ENCODE peak calls at places on chromosomes 2 and 18, in eight cellular contexts. L is fibroblast of mammary gland; G is GM06990; Q is CD8-positive, alpha-beta T cell; H is spleen; K is heart right ventricle; V is activated CD8-positive, alpha-beta T cell treated with anti-CD3 and anti-CD28 coated beads for 36 hours; A is GM20000. J is an unnamed sample.

GRCh38 chr2:169388161-169388560 is 25.8 kb upstream of the LRP2 start:
- DNase-seq in L (no peak), G (no peak), Q (no peak), H (no peak), K (no peak), V (no peak), A (no peak), J (no peak)

GRCh38 chr2:64859208-64860161 is 129.7 kb upstream of the SLC1A4 start:
- DNase-seq in L (peak), G (peak), Q (no peak), H (peak), K (peak), V (no peak), A (peak), J (peak)

GRCh38 chr2:153059338-153060052 is 341.1 kb downstream of the ARL6IP6 start:
- DNase-seq in L (peak), G (no peak), Q (no peak), H (no peak), K (no peak), V (no peak), A (no peak), J (no peak)

GRCh38 chr2:85707304-85707703 is 13.1 kb downstream of the GNLY start:
- DNase-seq in L (peak), G (no peak), Q (peak), H (no peak), K (no peak), V (peak), A (peak), J (peak)

GRCh38 chr2:221458588-221458987 is 113.5 kb downstream of the EPHA4 start:
- DNase-seq in L (no peak), G (no peak), Q (no peak), H (no peak), K (no peak), V (no peak), A (no peak), J (no peak)

GRCh38 chr18:56509656-56510055 is 128.7 kb downstream of the TXNL1 start:
- DNase-seq in L (no peak), G (no peak), Q (no peak), H (no peak), K (no peak), V (no peak), A (no peak), J (no peak)

GRCh38 chr2:68216454-68217310 is 35.6 kb downstream of the PPP3R1 start:
- DNase-seq in L (peak), G (no peak), Q (no peak), H (no peak), K (no peak), V (no peak), A (no peak), J (no peak)

GRCh38 chr2:19574788-19575260 is 216.4 kb upstream of the OSR1 start:
- DNase-seq in L (peak), G (no peak), Q (no peak), H (no peak), K (peak), V (no peak), A (no peak), J (no peak)

GRCh38 chr18:32425466-32425865 is 45.2 kb downstream of the GAREM1 start:
- DNase-seq in L (peak), G (no peak), Q (no peak), H (no peak), K (no peak), V (no peak), A (no peak), J (no peak)

GRCh38 chr2:45256867-45257641 is 247.8 kb upstream of the SIX2 start:
- DNase-seq in L (no peak), G (no peak), Q (no peak), H (no peak), K (no peak), V (no peak), A (no peak), J (no peak)

GRCh38 chr2:181399046-181399445 is 58.1 kb upstream of the ITGA4 start:
- DNase-seq in L (no peak), G (no peak), Q (no peak), H (no peak), K (no peak), V (no peak), A (no peak), J (no peak)

GRCh38 chr18:75167759-75168211 is 41.2 kb downstream of the PTGR3 start:
- DNase-seq in L (no peak), G (no peak), Q (no peak), H (no peak), K (peak), V (no peak), A (no peak), J (no peak)

GRCh38 chr2:102289129-102289528 is 22.2 kb upstream of the IL1RL1 start:
- DNase-seq in L (peak), G (no peak), Q (no peak), H (no peak), K (no peak), V (no peak), A (no peak), J (no peak)

GRCh38 chr18:2293109-2293839 is 278.0 kb downstream of the METTL4 start:
- DNase-seq in L (no peak), G (no peak), Q (no peak), H (no peak), K (no peak), V (peak), A (no peak), J (no peak)
- TF ChIP-seq CTCF in L (no peak), G (no peak), Q (no peak), H (no peak), K (no peak), V (no peak), A (no peak), J (peak)

DNA sequence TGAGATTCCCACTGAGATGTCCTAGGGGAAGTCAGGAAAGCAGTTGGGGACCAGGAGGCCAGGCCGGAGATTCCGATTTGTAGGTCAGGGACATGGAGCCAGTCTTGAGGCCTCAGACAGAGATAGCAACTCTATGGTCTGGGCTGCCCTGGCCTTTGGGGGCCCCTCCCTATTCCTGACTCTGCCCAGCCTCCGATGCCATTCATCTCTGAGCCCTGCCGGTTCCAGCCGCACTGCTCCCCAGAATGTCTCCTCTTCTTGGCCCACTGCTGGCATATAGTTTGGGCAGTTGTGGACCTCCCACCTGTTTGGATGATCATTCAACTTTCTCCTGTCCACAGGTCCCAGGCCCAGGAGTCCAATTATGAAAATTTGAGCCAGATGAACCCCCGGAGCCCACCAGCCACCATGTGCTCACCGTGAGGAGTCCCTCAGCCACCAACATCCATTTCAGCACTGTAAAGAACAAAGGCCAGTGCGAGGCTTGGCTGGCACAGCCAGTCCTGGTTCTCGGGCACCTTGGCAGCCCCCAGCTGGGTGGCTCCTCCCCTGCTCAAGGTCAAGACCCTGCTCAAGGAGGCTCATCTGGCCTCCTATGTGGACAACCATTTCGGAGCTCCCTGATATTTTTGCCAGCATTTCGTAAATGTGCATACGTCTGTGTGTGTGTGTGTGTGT is 16.4 kb downstream of the SIGLEC15 start:
- DNase-seq in L (no peak), G (no peak), Q (no peak), H (peak), K (no peak), V (no peak), A (no peak), J (no peak)
- TF ChIP-seq CTCF in L (no peak), G (no peak), Q (no peak), H (no peak), K (no peak), V (no peak), A (no peak), J (no peak)

GRCh38 chr2:20917287-20917660 is 94.4 kb upstream of the LDAH start:
- DNase-seq in L (no peak), G (no peak), Q (no peak), H (no peak), K (no peak), V (no peak), A (no peak), J (no peak)

GRCh38 chr2:20914771-20915170 is 91.9 kb upstream of the LDAH start:
- DNase-seq in L (no peak), G (no peak), Q (no peak), H (no peak), K (no peak), V (no peak), A (no peak), J (no peak)

GRCh38 chr2:20915271-20915670 is 92.4 kb upstream of the LDAH start:
- DNase-seq in L (no peak), G (no peak), Q (no peak), H (no peak), K (no peak), V (no peak), A (no peak), J (no peak)

GRCh38 chr2:20917724-20918572 is 95.0 kb upstream of the LDAH start:
- DNase-seq in L (no peak), G (no peak), Q (no peak), H (no peak), K (no peak), V (no peak), A (no peak), J (no peak)

DNA sequence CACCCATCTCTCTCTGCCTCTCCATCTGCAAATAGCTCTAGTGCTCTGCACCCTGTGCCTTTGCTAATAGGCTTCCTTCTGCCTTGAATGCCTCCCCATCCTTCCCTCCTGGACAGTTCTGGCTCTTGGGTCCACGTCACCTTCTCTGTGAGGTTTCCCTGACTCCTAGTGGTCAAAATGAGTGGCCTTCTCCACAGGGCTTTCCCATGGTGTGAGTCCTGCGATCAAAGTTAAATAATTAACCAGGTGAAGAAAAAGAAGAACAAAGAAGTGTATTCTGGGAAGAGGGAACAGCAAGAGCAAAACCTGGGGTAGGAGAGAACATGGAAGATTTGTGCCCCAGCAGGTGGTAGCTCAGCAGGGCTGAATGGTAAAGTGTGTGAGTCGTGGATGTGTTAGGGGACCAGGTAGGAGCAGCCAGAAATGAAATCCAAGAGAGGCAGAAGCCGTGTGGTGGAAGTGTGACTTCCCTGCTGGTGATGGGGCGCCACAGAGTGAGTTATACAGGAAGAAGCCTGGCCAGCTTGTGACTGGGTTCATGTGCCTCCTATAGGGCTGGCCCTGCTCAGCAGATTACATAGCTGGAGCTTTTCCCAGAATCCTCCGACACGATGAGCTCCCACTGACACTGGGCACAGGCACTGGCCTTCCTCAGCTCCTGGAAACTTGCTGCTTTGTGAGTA is 93.8 kb upstream of the LDAH start:
- DNase-seq in L (peak), G (no peak), Q (no peak), H (no peak), K (no peak), V (no peak), A (no peak), J (no peak)
- TF ChIP-seq CTCF in L (peak), G (peak), Q (no peak), H (no peak), K (peak), V (no peak), A (no peak), J (peak)

GRCh38 chr2:149084924-149085795 is 46.7 kb downstream of the LYPD6B start:
- DNase-seq in L (no peak), G (no peak), Q (no peak), H (no peak), K (no peak), V (no peak), A (no peak), J (no peak)

GRCh38 chr2:149082781-149083180 is 44.3 kb downstream of the LYPD6B start:
- DNase-seq in L (no peak), G (no peak), Q (no peak), H (no peak), K (no peak), V (no peak), A (no peak), J (no peak)

GRCh38 chr2:149089068-149089467 is 50.6 kb downstream of the LYPD6B start:
- DNase-seq in L (no peak), G (no peak), Q (no peak), H (no peak), K (no peak), V (no peak), A (no peak), J (no peak)

GRCh38 chr2:149090706-149091105 is 52.2 kb downstream of the LYPD6B start:
- DNase-seq in L (peak), G (no peak), Q (no peak), H (no peak), K (no peak), V (no peak), A (no peak), J (no peak)

GRCh38 chr2:149087751-149088150 is 49.3 kb downstream of the LYPD6B start:
- DNase-seq in L (no peak), G (no peak), Q (no peak), H (no peak), K (no peak), V (no peak), A (peak), J (peak)
- TF ChIP-seq CTCF in L (peak), G (peak), Q (no peak), H (no peak), K (no peak), V (peak), A (no peak), J (peak)

J was measured in GM13977.